ENCODE peak calls at places on chromosomes 1 and 21, in seven cellular contexts. X, B, K, S, V, D and I are unnamed samples.

GRCh38 chr1:38489844-38490270 is 369.7 kb downstream of the RRAGC start:
- DNase-seq in X (peak; percentile 4), B (peak; percentile 98), K (no peak), S (peak; percentile 18), V (peak; percentile 84), D (no peak), I (peak; percentile 44)

GRCh38 chr1:166974647-166975345 is 544 bp downstream of the ILDR2 start:
- DNase-seq in X (no peak), B (no peak), K (no peak), S (no peak), V (peak; percentile 37), D (no peak), I (no peak)

GRCh38 chr1:198416276-198416675 is 124.2 kb downstream of the ATP6V1G3 start:
- DNase-seq in X (peak; percentile 48), B (no peak), K (peak; percentile 24), S (peak; percentile 43), V (peak; percentile 2), D (peak; percentile 65), I (no peak)

GRCh38 chr1:15411593-15412487 is 2.2 kb downstream of the EFHD2 start:
- DNase-seq in X (peak; percentile 15), B (no peak), K (peak; percentile 53), S (peak; percentile 35), V (no peak), D (no peak), I (peak; percentile 58)

GRCh38 chr21:41656946-41657525 is 109.8 kb downstream of the RIPK4 start:
- DNase-seq in X (no peak), B (peak; percentile 36), K (no peak), S (no peak), V (no peak), D (no peak), I (peak; percentile 19)

GRCh38 chr1:116334868-116335649 is 38.0 kb upstream of the ATP1A1 start:
- DNase-seq in X (peak; percentile 52), B (peak; percentile 56), K (no peak), S (no peak), V (no peak), D (no peak), I (no peak)

GRCh38 chr1:234840843-234841242 is 230.9 kb upstream of the IRF2BP2 start:
- DNase-seq in X (no peak), B (no peak), K (no peak), S (peak; percentile 46), V (no peak), D (no peak), I (no peak)

GRCh38 chr1:197917813-197918646 is 858 bp downstream of the LHX9 start:
- DNase-seq in X (peak; percentile 38), B (peak; percentile 60), K (no peak), S (peak; percentile 56), V (peak; percentile 64), D (no peak), I (no peak)

GRCh38 chr1:186775031-186775430 is 53.7 kb upstream of the PLA2G4A start:
- DNase-seq in X (no peak), B (no peak), K (no peak), S (no peak), V (no peak), D (no peak), I (no peak)

GRCh38 chr1:109783436-109783835 is 19.7 kb upstream of the EPS8L3 start:
- DNase-seq in X (peak; percentile 59), B (peak; percentile 31), K (peak; percentile 76), S (peak; percentile 88), V (peak; percentile 37), D (peak; percentile 81), I (peak; percentile 90)

GRCh38 chr1:200042119-200042436 is 14.6 kb downstream of the NR5A2 start:
- DNase-seq in X (no peak), B (peak; percentile 66), K (no peak), S (peak; percentile 15), V (peak; percentile 58), D (no peak), I (no peak)

GRCh38 chr1:200040516-200041138 is 13.1 kb downstream of the NR5A2 start:
- DNase-seq in X (peak; percentile 61), B (peak; percentile 82), K (peak; percentile 30), S (no peak), V (peak; percentile 59), D (no peak), I (no peak)

GRCh38 chr1:200039849-200040479 is 12.5 kb downstream of the NR5A2 start:
- DNase-seq in X (peak; percentile 52), B (peak; percentile 17), K (no peak), S (no peak), V (peak; percentile 54), D (no peak), I (no peak)

GRCh38 chr1:200042437-200043329 is 15.2 kb downstream of the NR5A2 start:
- DNase-seq in X (peak; percentile 64), B (peak; percentile 71), K (no peak), S (peak; percentile 41), V (peak; percentile 61), D (no peak), I (no peak)

DNA sequence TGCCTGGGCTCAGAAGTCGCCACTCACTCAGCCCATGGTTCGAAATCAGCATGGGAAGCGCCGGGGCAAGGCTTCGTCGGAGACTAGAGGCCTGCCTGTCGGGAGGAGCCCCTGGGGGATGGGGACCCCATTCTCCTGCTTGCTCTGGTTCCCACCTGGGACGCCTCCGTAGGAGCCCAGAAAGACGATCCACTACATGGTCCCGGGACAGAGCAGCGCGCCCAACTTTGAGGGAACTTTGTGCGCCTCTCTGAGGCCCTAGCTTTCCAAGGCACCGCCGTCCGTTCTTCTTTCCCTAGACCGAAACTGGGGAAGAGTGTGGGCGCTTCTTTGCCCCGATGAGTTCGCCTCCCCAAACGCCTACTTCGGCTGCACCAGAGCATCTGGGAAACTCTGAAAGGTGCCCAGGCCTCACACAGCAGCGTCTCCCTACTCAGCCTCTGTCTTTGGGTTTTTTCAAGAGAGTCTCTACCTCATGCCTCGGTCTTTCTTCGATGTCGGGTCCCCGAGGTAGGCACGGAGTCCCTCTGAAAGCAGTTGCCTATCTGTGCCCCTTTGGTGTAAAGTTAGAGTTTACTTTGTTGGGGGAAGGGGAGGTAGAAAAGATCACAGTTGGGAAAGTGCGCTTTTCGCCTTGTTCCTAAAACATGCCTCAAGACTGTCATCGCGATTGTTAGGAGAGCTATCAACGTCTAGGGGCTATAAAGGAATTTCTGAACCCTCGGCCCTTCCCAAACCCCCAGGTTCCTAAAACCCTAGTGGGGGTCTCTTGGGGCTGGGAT is 14.0 kb downstream of the NR5A2 start:
- DNase-seq in X (peak; percentile 30), B (peak; percentile 74), K (no peak), S (no peak), V (peak; percentile 45), D (no peak), I (no peak)
- TF ChIP-seq EZH2 in X (peak; percentile 81), B (peak; percentile 73), K (peak; percentile 97), S (no peak), V (peak; percentile 91), D (peak; percentile 59), I (no peak)

GRCh38 chr1:153025797-153026196 is 5.2 kb upstream of the SPRR1B start:
- DNase-seq in X (no peak), B (no peak), K (no peak), S (no peak), V (no peak), D (no peak), I (no peak)

GRCh38 chr1:153023109-153023508 is 7.9 kb upstream of the SPRR1B start:
- DNase-seq in X (no peak), B (no peak), K (no peak), S (no peak), V (no peak), D (no peak), I (no peak)

GRCh38 chr1:153028771-153029170 is 2.2 kb upstream of the SPRR1B start:
- DNase-seq in X (no peak), B (no peak), K (no peak), S (no peak), V (no peak), D (no peak), I (no peak)

GRCh38 chr1:153024413-153024812 is 6.6 kb upstream of the SPRR1B start:
- DNase-seq in X (no peak), B (no peak), K (no peak), S (no peak), V (no peak), D (no peak), I (no peak)
- H3K4me2 ChIP-seq in X (no peak overlapping the region), B (no peak overlapping the region), K (no peak overlapping the region), S (no peak overlapping the region), V (no peak overlapping the region), D (no peak overlapping the region), I (no peak overlapping the region)

GRCh38 chr1:19390901-19391595 is 78.9 kb downstream of the SLC66A1 start:
- DNase-seq in X (peak; percentile 82), B (peak; percentile 55), K (peak; percentile 85), S (peak; percentile 91), V (peak; percentile 54), D (peak; percentile 84), I (peak; percentile 55)
- H3K4me3 ChIP-seq in X (no peak overlapping the region), B (no peak overlapping the region), K (peak overlapping the region; percentile 26), S (peak overlapping the region; percentile 52), V (no peak overlapping the region), D (no peak overlapping the region), I (no peak overlapping the region)

DNA sequence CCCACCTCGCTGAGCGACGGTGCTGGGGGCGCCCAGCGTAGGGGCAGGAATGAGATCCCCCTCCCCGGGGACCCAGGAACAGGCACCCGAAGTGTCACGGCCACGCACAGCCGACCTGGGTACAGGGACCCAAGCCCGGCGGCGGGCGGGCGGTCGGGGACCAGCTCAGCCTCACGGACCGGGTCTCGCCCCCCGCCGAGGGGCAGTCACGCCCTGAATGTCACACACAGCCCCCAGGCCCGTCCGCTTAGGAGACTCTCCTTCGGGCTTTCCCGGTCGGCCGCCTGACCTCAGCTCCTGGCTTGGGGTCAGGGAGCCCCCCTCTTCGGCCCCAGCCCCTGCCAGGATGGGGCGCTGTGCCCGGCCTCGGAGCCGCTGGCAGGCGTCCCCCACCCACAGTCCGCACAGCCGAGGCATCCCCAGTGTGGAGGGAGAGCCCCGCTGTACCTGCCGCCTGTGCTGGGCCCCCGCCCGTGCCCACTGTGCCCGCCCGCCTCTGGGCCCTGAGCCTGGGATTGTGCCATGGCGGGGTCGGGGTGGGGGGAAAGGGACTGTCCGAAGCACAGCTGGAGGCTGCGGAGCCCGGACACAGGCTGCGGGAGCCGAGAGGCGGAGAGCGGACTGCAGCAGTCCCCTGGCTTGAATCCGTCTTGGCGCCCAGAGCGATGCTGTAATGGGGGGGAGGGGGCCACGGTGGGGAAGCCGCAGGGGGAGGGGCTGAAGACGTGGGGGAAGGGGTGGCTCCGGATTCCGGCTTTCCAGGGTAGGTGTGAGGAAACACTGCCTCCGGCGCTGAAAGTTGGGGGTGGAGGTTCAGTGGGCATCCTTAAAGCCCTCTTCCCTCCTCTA is 627 bp upstream of the DLGAP3 start:
- DNase-seq in X (no peak), B (peak; percentile 83), K (no peak), S (no peak), V (peak; percentile 79), D (no peak), I (no peak)
- TF ChIP-seq EZH2 in X (peak; percentile 87), B (no peak), K (peak; percentile 95), S (peak; percentile 63), V (peak; percentile 58), D (peak; percentile 99), I (peak; percentile 92)

GRCh38 chr1:218585565-218586184 is 240.5 kb downstream of the TGFB2 start:
- DNase-seq in X (peak; percentile 86), B (peak; percentile 65), K (peak; percentile 71), S (peak; percentile 70), V (peak; percentile 88), D (peak; percentile 79), I (peak; percentile 99)
- H3K4me2 ChIP-seq in X (peak overlapping the region; percentile 38), B (no peak overlapping the region), K (no peak overlapping the region), S (no peak overlapping the region), V (no peak overlapping the region), D (peak overlapping the region; percentile 56), I (peak overlapping the region; percentile 74)

DNA sequence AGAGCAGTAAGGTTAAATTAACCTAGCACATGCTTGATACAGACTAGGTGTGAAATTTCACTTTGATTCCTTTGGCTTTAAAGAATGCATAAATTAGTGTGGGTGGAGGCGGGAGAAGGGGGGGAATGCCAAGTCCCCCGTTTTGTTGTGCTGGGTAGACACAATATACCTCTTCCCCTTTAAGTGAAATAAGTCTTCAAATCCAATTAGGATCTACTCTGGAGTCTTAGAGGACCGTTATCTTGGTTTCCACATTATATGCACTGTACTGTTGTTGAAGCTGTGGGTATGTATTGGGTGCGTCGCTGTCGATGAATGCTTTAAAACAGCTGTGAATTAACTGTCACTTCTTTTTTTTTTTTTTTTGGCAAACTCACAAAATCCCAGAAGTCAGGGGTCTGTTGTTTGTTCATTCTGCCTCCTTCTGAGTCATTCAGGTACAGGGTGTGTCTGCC is 1.6 kb upstream of the S1PR1 start:
- DNase-seq in X (no peak), B (peak; percentile 15), K (no peak), S (peak; percentile 1), V (peak; percentile 28), D (no peak), I (no peak)
- H3K4me3 ChIP-seq in X (peak overlapping the region; percentile 88), B (peak overlapping the region; percentile 97), K (peak overlapping the region; percentile 91), S (peak overlapping the region; percentile 88), V (peak overlapping the region; percentile 92), D (peak overlapping the region; percentile 70), I (peak overlapping the region; percentile 79)